ENCODE peak calls at places on chromosomes 5 and 9, in eight cellular contexts. P is stimulated activated CD8-positive, alpha-beta memory T cell treated with anti-CD3 and anti-CD28 coated beads, Interleukin-2, amount 100 ng/mL, for 48 hours; A is Calu3; X is GM06990; I is posterior vena cava; N is GM13976; U is GM23338; J is EL. G is an unnamed sample.

GRCh38 chr5:75885849-75886596 is 168.8 kb upstream of the POC5 start:
- DNase-seq in N (no peak), J (peak), I (no peak), X (no peak), P (no peak), U (peak), A (peak), G (peak)

GRCh38 chr5:150304481-150305081 is 1.9 kb upstream of the ARSI start:
- DNase-seq in A (no peak), X (no peak), P (no peak), I (no peak), J (no peak), U (no peak), N (no peak), G (no peak)

GRCh38 chr9:118962426-118962825 is 406.8 kb downstream of the BRINP1 start:
- DNase-seq in U (no peak), X (no peak), N (no peak), J (peak), I (no peak), P (no peak), A (no peak), G (no peak)

GRCh38 chr9:134377976-134378375 is 51.7 kb downstream of the RXRA start:
- DNase-seq in P (no peak), J (no peak), A (peak), N (no peak), X (no peak), I (peak), U (no peak), G (no peak)

GRCh38 chr9:92141144-92142129 is 26.2 kb upstream of the SPTLC1 start:
- DNase-seq in A (peak), X (no peak), P (no peak), N (peak), U (peak), J (peak), I (no peak), G (peak)

GRCh38 chr5:120901199-120901598 is 437.1 kb downstream of the PRR16 start:
- DNase-seq in A (peak), I (no peak), U (no peak), J (peak), N (no peak), P (no peak), X (no peak), G (no peak)

GRCh38 chr5:126971455-126972019 is 58.8 kb downstream of the MARCHF3 start:
- DNase-seq in A (no peak), X (no peak), U (no peak), N (no peak), P (no peak), I (no peak), J (no peak), G (no peak)

GRCh38 chr5:135364416-135365262 is 34.4 kb downstream of the MACROH2A1 start:
- DNase-seq in A (no peak), X (no peak), U (no peak), I (no peak), J (no peak), N (no peak), P (no peak), G (no peak)

GRCh38 chr9:136996361-136997281 is at the start of gene CLIC3:
- DNase-seq in X (peak), P (no peak), I (no peak), U (peak), A (peak), J (peak), N (no peak), G (no peak)

GRCh38 chr5:36901856-36902255 is 25.3 kb downstream of the NIPBL start:
- DNase-seq in I (no peak), A (no peak), J (no peak), P (no peak), U (no peak), X (no peak), N (no peak), G (no peak)

GRCh38 chr5:152309926-152310450 is 95.1 kb downstream of the NMUR2 start:
- DNase-seq in A (no peak), U (no peak), J (no peak), X (no peak), N (no peak), I (no peak), P (no peak), G (no peak)

GRCh38 chr9:11149065-11149464 is 536.3 kb upstream of the PTPRD start:
- DNase-seq in J (no peak), X (no peak), P (no peak), U (peak), N (no peak), A (no peak), I (no peak), G (no peak)

GRCh38 chr9:107711528-107711927 is 222.0 kb upstream of the KLF4 start:
- DNase-seq in J (peak), U (no peak), A (peak), P (no peak), X (no peak), N (no peak), I (no peak), G (no peak)

GRCh38 chr9:99807276-99807852 is 14.3 kb upstream of the NR4A3 start:
- DNase-seq in A (peak), X (peak), U (peak), J (peak), N (peak), P (no peak), I (peak), G (peak)

GRCh38 chr9:125437771-125438221 is 176.2 kb downstream of the GAPVD1 start:
- DNase-seq in U (no peak), P (no peak), I (peak), N (no peak), J (no peak), X (no peak), A (no peak), G (no peak)

GRCh38 chr5:125668904-125669303 is 754.3 kb upstream of the GRAMD2B start:
- DNase-seq in N (no peak), J (no peak), I (no peak), P (no peak), A (peak), X (no peak), U (peak), G (no peak)

GRCh38 chr9:89405832-89406231 is 87.5 kb downstream of the SECISBP2 start:
- DNase-seq in X (peak), N (peak), P (no peak), U (no peak), A (no peak), J (no peak), I (no peak), G (peak)

GRCh38 chr9:27165670-27166069 is 56.6 kb downstream of the TEK start:
- DNase-seq in U (peak), I (no peak), P (no peak), X (no peak), J (no peak), N (no peak), A (no peak), G (no peak)

GRCh38 chr5:7668161-7668560 is 182.8 kb downstream of the CFAP90 start:
- DNase-seq in J (no peak), N (no peak), P (no peak), A (no peak), U (no peak), X (no peak), I (no peak), G (no peak)

GRCh38 chr5:1444361-1445189 is 665 bp downstream of the SLC6A3 start:
- DNase-seq in X (no peak), P (no peak), I (peak), N (no peak), A (no peak), J (no peak), U (peak), G (no peak)

GRCh38 chr5:108345541-108346171 is 36.2 kb downstream of the FBXL17 start:
- DNase-seq in N (peak), J (peak), X (peak), U (peak), A (no peak), P (no peak), I (no peak), G (peak)

GRCh38 chr9:97398999-97399758 is 12.7 kb upstream of the TDRD7 start:
- DNase-seq in P (peak), U (peak), J (peak), A (peak), N (peak), I (peak), X (peak), G (peak)

GRCh38 chr9:85158512-85158911 is 489.0 kb downstream of the NTRK2 start:
- DNase-seq in A (peak), P (no peak), X (no peak), U (no peak), J (no peak), N (no peak), I (no peak), G (no peak)

GRCh38 chr9:34701023-34701768 is 8.7 kb downstream of the CCL21 start:
- DNase-seq in I (peak), U (peak), J (peak), X (peak), A (peak), N (peak), P (peak), G (peak)

GRCh38 chr5:150299571-150300327 is 3.0 kb downstream of the ARSI start:
- DNase-seq in A (no peak), X (no peak), J (peak), P (no peak), N (no peak), U (no peak), I (peak), G (no peak)

GRCh38 chr5:74638776-74639537 is 1.6 kb downstream of the ENC1 start:
- DNase-seq in P (no peak), I (no peak), J (peak), U (no peak), N (peak), X (peak), A (no peak), G (peak)

GRCh38 chr5:168048486-168048885 is 243.0 kb upstream of the WWC1 start:
- DNase-seq in U (no peak), A (no peak), I (no peak), N (no peak), J (no peak), P (no peak), X (no peak), G (no peak)

GRCh38 chr5:142798099-142798768 is 28.1 kb downstream of the ARHGAP26 start:
- DNase-seq in A (no peak), N (no peak), I (no peak), X (no peak), U (no peak), J (no peak), P (no peak), G (no peak)

GRCh38 chr5:91407204-91407603 is 24.1 kb upstream of the ARRDC3 start:
- DNase-seq in U (no peak), N (no peak), I (no peak), A (no peak), X (no peak), P (no peak), J (no peak), G (no peak)

GRCh38 chr5:145484195-145484594 is 350.9 kb downstream of the PRELID2 start:
- DNase-seq in U (no peak), N (no peak), J (peak), X (no peak), A (peak), P (no peak), I (no peak), G (no peak)

GRCh38 chr5:132466453-132467291 is 23.9 kb downstream of the IRF1 start:
- DNase-seq in U (no peak), N (peak), A (no peak), P (peak), X (peak), I (peak), J (peak), G (peak)

GRCh38 chr5:36792560-36793180 is 83.9 kb upstream of the NIPBL start:
- DNase-seq in I (no peak), N (no peak), J (no peak), X (no peak), P (no peak), A (no peak), U (no peak), G (no peak)

GRCh38 chr9:70406446-70406862 is 8.0 kb downstream of the KLF9 start:
- DNase-seq in J (peak), N (peak), P (no peak), I (no peak), X (no peak), A (no peak), U (peak), G (peak)

GRCh38 chr9:23850242-23851023 is 24.4 kb upstream of the ELAVL2 start:
- DNase-seq in I (no peak), A (no peak), U (peak), X (no peak), P (no peak), N (no peak), J (no peak), G (no peak)

GRCh38 chr5:103469288-103470065 is 93.1 kb downstream of the NUDT12 start:
- DNase-seq in I (no peak), U (no peak), P (no peak), A (no peak), N (no peak), X (no peak), J (peak), G (no peak)

GRCh38 chr5:176825957-176826356 is 15.6 kb downstream of the UNC5A start:
- DNase-seq in P (no peak), A (no peak), X (no peak), J (no peak), U (no peak), N (no peak), I (no peak), G (no peak)

GRCh38 chr5:127061956-127062355 is 11.3 kb downstream of the C5orf63 start:
- DNase-seq in U (no peak), X (no peak), N (no peak), P (no peak), J (no peak), I (no peak), A (no peak), G (no peak)

GRCh38 chr9:9552665-9553064 is 1060.1 kb downstream of the PTPRD start:
- DNase-seq in X (no peak), A (no peak), J (no peak), U (no peak), I (no peak), P (no peak), N (no peak), G (no peak)

GRCh38 chr5:141084487-141084989 is 9.9 kb upstream of the PCDHB2 start:
- DNase-seq in I (no peak), A (no peak), N (no peak), X (no peak), J (peak), U (peak), P (no peak), G (no peak)